ENCODE peak calls at places on chromosomes 11 and 22, in eight cellular contexts. B is AG04449, M is A549, X is psoas muscle, O is left ventricle myocardium inferior, Q is adrenal gland, Z is OCI-LY7, S is lower lobe of right lung. F is an unnamed sample.

GRCh38 chr22:50189849-50190181 is 4.1 kb downstream of the TRABD start:
- DNase-seq in S (no peak), O (no peak), B (no peak), Z (peak; percentile 47), X (no peak), M (no peak), Q (peak; percentile 40), F (no peak)

GRCh38 chr22:32411388-32411787 is 659 bp downstream of the RTCB start:
- DNase-seq in Q (no peak), B (no peak), O (no peak), X (no peak), Z (peak; percentile 21), M (no peak), S (no peak), F (no peak)

GRCh38 chr22:21015051-21016006 is at the start of gene P2RX6:
- DNase-seq in X (peak; percentile 88), B (no peak), M (no peak), Z (no peak), S (no peak), Q (no peak), O (no peak), F (no peak)

GRCh38 chr22:50257451-50258360 is 3.8 kb downstream of the MAPK12 start:
- DNase-seq in X (peak; percentile 79), Q (no peak), M (no peak), B (no peak), O (no peak), S (no peak), Z (no peak), F (no peak)

GRCh38 chr11:79039122-79039521 is 401.7 kb downstream of the TENM4 start:
- DNase-seq in X (no peak), Q (no peak), Z (no peak), O (no peak), M (no peak), S (no peak), B (no peak), F (peak; percentile 33)

GRCh38 chr11:115527534-115528125 is 23.4 kb upstream of the CADM1 start:
- DNase-seq in O (no peak), X (no peak), B (no peak), M (no peak), S (no peak), Q (no peak), Z (no peak), F (no peak)

GRCh38 chr11:81497202-81497804 is 1236.4 kb downstream of the FAM181B start:
- DNase-seq in M (peak; percentile 3), O (no peak), Z (peak; percentile 40), S (no peak), Q (no peak), B (no peak), X (no peak), F (no peak)

GRCh38 chr11:78208257-78209165 is 19.8 kb downstream of the USP35 start:
- DNase-seq in Q (no peak), M (no peak), B (no peak), X (no peak), Z (no peak), O (peak; percentile 10), S (no peak), F (no peak)

GRCh38 chr11:31236052-31236652 is 133.4 kb downstream of the DCDC1 start:
- DNase-seq in B (no peak), Q (no peak), M (no peak), X (no peak), O (no peak), S (no peak), Z (peak; percentile 8), F (no peak)

GRCh38 chr11:37451903-37452302 is 853.9 kb upstream of the RAG2 start:
- DNase-seq in X (no peak), Z (no peak), Q (no peak), O (no peak), B (no peak), S (no peak), M (no peak), F (no peak)

GRCh38 chr11:24820541-24820940 is 323.7 kb downstream of the LUZP2 start:
- DNase-seq in M (no peak), Q (no peak), S (no peak), X (no peak), O (no peak), Z (no peak), B (no peak), F (no peak)

GRCh38 chr11:122808494-122808893 is 29.8 kb upstream of the CRTAM start:
- DNase-seq in Z (peak; percentile 30), S (no peak), O (peak; percentile 17), B (no peak), X (no peak), Q (no peak), M (no peak), F (no peak)

GRCh38 chr22:31451709-31452571 is 37.7 kb downstream of the EIF4ENIF1 start:
- DNase-seq in M (peak; percentile 21), X (no peak), S (no peak), Q (no peak), B (peak; percentile 21), Z (peak; percentile 67), O (no peak), F (peak; percentile 23)

GRCh38 chr11:122983438-122984185 is 2.0 kb upstream of the BSX start:
- DNase-seq in O (no peak), Z (no peak), Q (no peak), X (no peak), B (no peak), S (no peak), M (no peak), F (no peak)

GRCh38 chr11:31652528-31652927 is 143.0 kb downstream of the ELP4 start:
- DNase-seq in B (no peak), O (no peak), X (no peak), Z (no peak), S (no peak), M (no peak), Q (no peak), F (no peak)

GRCh38 chr11:932435-932834 is 6.8 kb downstream of the AP2A2 start:
- DNase-seq in Z (no peak), B (no peak), M (no peak), Q (no peak), X (no peak), S (no peak), O (no peak), F (no peak)

GRCh38 chr11:65663634-65664200 is 1.0 kb upstream of the RELA start:
- DNase-seq in O (peak; percentile 56), M (peak; percentile 61), Q (peak; percentile 66), S (peak; percentile 66), Z (peak; percentile 31), B (no peak), X (peak; percentile 83), F (peak; percentile 57)

GRCh38 chr11:16336721-16337120 is 19.6 kb downstream of the SOX6 start:
- DNase-seq in S (no peak), X (no peak), B (no peak), Z (no peak), M (no peak), O (no peak), Q (no peak), F (no peak)

GRCh38 chr11:47087801-47088200 is 88.9 kb downstream of the ARFGAP2 start:
- DNase-seq in Z (peak; percentile 51), O (no peak), M (no peak), Q (no peak), X (no peak), S (no peak), B (no peak), F (no peak)

GRCh38 chr11:93330446-93330984 is at the start of gene DEUP1:
- DNase-seq in Z (no peak), S (peak; percentile 66), X (peak; percentile 52), Q (peak; percentile 62), O (peak; percentile 38), M (peak; percentile 2), B (no peak), F (no peak)

GRCh38 chr11:20000022-20000392 is 160.3 kb downstream of the DBX1 start:
- DNase-seq in Q (no peak), M (no peak), S (no peak), O (no peak), B (no peak), X (no peak), Z (no peak), F (no peak)
- TF ChIP-seq CTCF in Q (no peak), M (no peak), S (no peak), O (no peak), B (no peak), X (no peak), Z (no peak), F (no peak)

DNA sequence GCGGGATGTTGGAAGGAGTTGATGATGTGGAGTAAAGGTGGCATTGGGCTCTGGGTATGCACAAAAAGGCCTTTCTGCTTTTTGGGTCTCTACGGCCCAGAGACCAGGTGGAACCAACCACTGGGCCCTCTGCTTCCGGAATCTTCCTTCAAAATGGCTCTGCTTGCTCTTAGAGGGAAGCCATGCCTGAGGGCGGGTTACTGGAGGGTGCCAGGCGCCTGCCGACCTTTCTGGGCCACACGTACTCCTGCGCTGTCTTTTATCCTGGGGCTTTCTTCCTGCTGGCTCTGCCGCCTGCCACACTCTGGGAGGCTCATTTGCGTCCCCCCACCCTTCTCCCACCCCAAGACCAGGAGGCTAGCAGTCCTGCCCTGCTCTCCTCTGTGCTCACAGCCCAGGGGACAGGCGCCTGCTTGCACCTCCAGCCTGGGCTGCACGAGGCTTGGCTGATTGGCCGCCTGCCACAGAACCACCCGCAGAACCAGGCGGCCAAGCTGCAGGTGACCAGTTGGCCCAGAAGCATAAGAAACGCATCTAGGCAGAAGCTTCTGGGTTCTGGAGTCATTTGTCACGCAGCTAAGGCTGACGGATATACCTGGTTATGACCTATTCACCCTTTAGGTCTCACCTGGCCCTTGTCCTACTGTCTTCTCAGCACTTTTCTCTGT is 536.9 kb downstream of the TBC1D22A start:
- DNase-seq in X (no peak), B (no peak), M (no peak), Q (peak; percentile 4), O (no peak), S (no peak), Z (no peak), F (no peak)
- H3K4me3 ChIP-seq in X (no peak overlapping the region), B (no peak overlapping the region), M (no peak overlapping the region), Q (no peak overlapping the region), O (no peak overlapping the region), S (no peak overlapping the region), Z (no peak overlapping the region), F (no peak overlapping the region)

GRCh38 chr11:61609970-61610347 is 29.1 kb upstream of the SYT7 start:
- DNase-seq in B (no peak), Q (no peak), O (no peak), M (no peak), X (no peak), Z (peak; percentile 13), S (no peak), F (no peak)
- TF ChIP-seq CTCF in B (no peak), Q (no peak), O (peak; percentile 35), M (no peak), X (no peak), Z (no peak), S (no peak), F (no peak)

GRCh38 chr22:18044548-18045271 is 20.3 kb upstream of the MICAL3 start:
- DNase-seq in M (no peak), Z (no peak), B (no peak), S (no peak), Q (peak; percentile 89), O (peak; percentile 80), X (peak; percentile 76), F (no peak)

GRCh38 chr22:18045794-18046193 is 21.4 kb upstream of the MICAL3 start:
- DNase-seq in Q (no peak), X (no peak), Z (no peak), S (no peak), B (no peak), O (no peak), M (no peak), F (no peak)

GRCh38 chr22:18050065-18050464 is 25.7 kb upstream of the MICAL3 start:
- DNase-seq in O (no peak), Z (no peak), B (no peak), M (no peak), S (no peak), X (no peak), Q (no peak), F (no peak)

GRCh38 chr22:18048441-18048898 is 24.1 kb upstream of the MICAL3 start:
- DNase-seq in X (peak; percentile 64), B (no peak), Q (no peak), S (no peak), M (no peak), Z (no peak), O (no peak), F (no peak)

GRCh38 chr22:18048041-18048440 is 23.7 kb upstream of the MICAL3 start:
- DNase-seq in O (no peak), B (no peak), S (no peak), X (no peak), M (no peak), Z (no peak), Q (no peak), F (no peak)
- H3K4me3 ChIP-seq in O (peak overlapping the region; percentile 33), B (peak overlapping the region; percentile 22), S (peak overlapping the region; percentile 19), X (peak overlapping the region; percentile 57), M (no peak overlapping the region), Z (no peak overlapping the region), Q (no peak overlapping the region), F (no peak overlapping the region)

F was measured in AG09309.